ENCODE peak calls at places on chromosomes 3 and 15, in five cellular contexts. One of them, this sample, is unnamed.

GRCh38 chr3:50519471-50520089 is 16.1 kb upstream of the CACNA2D2 start:
- DNase-seq in Caco-2: peak; percentile 74
- DNase-seq in fibroblast of lung: peak; percentile 30
- DNase-seq in RWPE1: peak; percentile 53
- DNase-seq in fibroblast of the aortic adventitia: peak; percentile 39
- DNase-seq in this sample: no peak

GRCh38 chr15:90619939-90620338 is 90.2 kb downstream of the CRTC3 start:
- DNase-seq in Caco-2: no peak
- DNase-seq in RWPE1: no peak
- DNase-seq in fibroblast of the aortic adventitia: no peak
- DNase-seq in fibroblast of lung: no peak
- DNase-seq in this sample: no peak

GRCh38 chr15:64333986-64334385 is 22.0 kb downstream of the CSNK1G1 start:
- DNase-seq in Caco-2: no peak
- DNase-seq in RWPE1: no peak
- DNase-seq in fibroblast of the aortic adventitia: peak; percentile 65
- DNase-seq in fibroblast of lung: peak; percentile 51
- DNase-seq in this sample: no peak

GRCh38 chr3:194573680-194574437 is 59.4 kb downstream of the TMEM44 start:
- DNase-seq in RWPE1: no peak
- DNase-seq in fibroblast of lung: peak; percentile 59
- DNase-seq in fibroblast of the aortic adventitia: peak; percentile 70
- DNase-seq in Caco-2: peak; percentile 62
- DNase-seq in this sample: peak; percentile 16

GRCh38 chr3:13266005-13266404 is 154.1 kb downstream of the NUP210 start:
- DNase-seq in fibroblast of the aortic adventitia: no peak
- DNase-seq in fibroblast of lung: no peak
- DNase-seq in RWPE1: no peak
- DNase-seq in Caco-2: no peak
- DNase-seq in this sample: no peak

GRCh38 chr3:168212664-168213255 is 117.0 kb upstream of the GOLIM4 start:
- DNase-seq in fibroblast of lung: no peak
- DNase-seq in RWPE1: no peak
- DNase-seq in fibroblast of the aortic adventitia: no peak
- DNase-seq in Caco-2: no peak
- DNase-seq in this sample: no peak

GRCh38 chr3:15579071-15579470 is 22.3 kb downstream of the HACL1 start:
- DNase-seq in RWPE1: no peak
- DNase-seq in Caco-2: no peak
- DNase-seq in fibroblast of the aortic adventitia: peak; percentile 55
- DNase-seq in fibroblast of lung: peak; percentile 10
- DNase-seq in this sample: no peak

GRCh38 chr3:185823280-185824044 is 1.4 kb downstream of the IGF2BP2 start:
- DNase-seq in fibroblast of lung: peak; percentile 62
- DNase-seq in fibroblast of the aortic adventitia: no peak
- DNase-seq in RWPE1: peak; percentile 20
- DNase-seq in Caco-2: peak; percentile 49
- DNase-seq in this sample: no peak

GRCh38 chr3:37115451-37115850 is 58.9 kb downstream of the LRRFIP2 start:
- DNase-seq in RWPE1: peak; percentile 8
- DNase-seq in Caco-2: no peak
- DNase-seq in fibroblast of the aortic adventitia: peak; percentile 55
- DNase-seq in fibroblast of lung: peak; percentile 48
- DNase-seq in this sample: no peak

GRCh38 chr3:108051005-108051404 is 39.8 kb downstream of the CD47 start:
- DNase-seq in Caco-2: no peak
- DNase-seq in fibroblast of the aortic adventitia: no peak
- DNase-seq in RWPE1: peak; percentile 18
- DNase-seq in fibroblast of lung: peak; percentile 24
- DNase-seq in this sample: no peak

DNA sequence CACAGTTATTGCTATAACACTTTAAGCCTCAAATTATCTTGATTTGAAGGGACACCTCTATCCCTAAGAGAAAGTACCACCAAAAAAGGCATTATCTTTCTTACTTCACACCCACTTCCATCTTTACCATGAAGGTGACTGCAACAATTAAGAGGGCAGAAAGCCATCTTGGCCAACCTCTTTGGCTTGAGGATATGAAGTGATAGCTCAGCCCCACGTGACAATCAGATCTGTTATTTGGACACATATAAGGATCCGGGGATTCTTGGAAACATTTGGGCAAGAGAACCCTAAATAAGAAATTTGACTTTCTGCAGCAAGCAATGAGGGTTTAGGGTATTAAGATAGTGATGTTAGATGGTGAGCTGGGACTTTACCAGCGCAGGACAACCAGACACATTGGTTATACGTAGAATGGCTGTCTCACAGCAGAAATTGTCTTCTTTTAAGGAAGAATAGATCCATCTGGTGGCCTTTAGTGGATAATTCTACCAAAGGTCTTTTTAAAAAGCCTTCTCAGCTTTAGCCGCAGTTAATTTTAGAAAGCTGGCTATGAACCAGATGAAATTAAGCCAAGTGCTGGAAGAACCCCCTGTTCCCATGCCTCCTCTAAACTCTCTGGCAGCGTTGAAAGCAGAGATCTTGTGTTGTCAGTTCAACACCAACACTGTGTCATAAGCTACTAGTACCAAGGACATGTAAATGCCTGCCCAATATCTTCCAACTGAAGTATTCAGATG is 12.3 kb downstream of the HCLS1 start:
- DNase-seq in fibroblast of lung: no peak
- DNase-seq in Caco-2: no peak
- DNase-seq in RWPE1: no peak
- DNase-seq in fibroblast of the aortic adventitia: no peak
- DNase-seq in this sample: no peak
- TF ChIP-seq CTCF in fibroblast of lung: no peak
- TF ChIP-seq CTCF in Caco-2: no peak
- TF ChIP-seq CTCF in RWPE1: no peak
- TF ChIP-seq CTCF in fibroblast of the aortic adventitia: no peak
- TF ChIP-seq CTCF in this sample: no peak

DNA sequence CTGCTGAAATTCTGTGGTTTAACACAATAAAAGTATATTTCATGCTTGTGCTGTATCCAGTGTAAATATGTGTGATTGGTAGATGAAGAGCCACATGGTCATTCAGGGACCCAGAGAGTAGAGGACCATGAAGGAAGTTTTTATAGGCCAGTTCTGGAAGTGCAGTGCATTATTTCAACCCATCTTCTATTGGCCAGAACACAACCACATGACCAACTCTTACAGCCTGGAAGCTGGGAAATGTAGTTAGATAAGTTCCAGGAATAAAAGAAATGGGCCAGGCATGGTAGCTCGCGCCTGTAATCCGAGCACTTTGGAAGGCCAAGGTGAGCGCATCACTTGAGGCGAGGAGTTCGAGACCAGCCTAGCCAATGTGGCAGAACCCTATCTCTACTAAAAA is 21.4 kb upstream of the PRTG start:
- DNase-seq in fibroblast of the aortic adventitia: no peak
- DNase-seq in fibroblast of lung: no peak
- DNase-seq in Caco-2: no peak
- DNase-seq in RWPE1: no peak
- DNase-seq in this sample: no peak
- TF ChIP-seq CTCF in fibroblast of the aortic adventitia: no peak
- TF ChIP-seq CTCF in fibroblast of lung: no peak
- TF ChIP-seq CTCF in Caco-2: no peak
- TF ChIP-seq CTCF in RWPE1: no peak
- TF ChIP-seq CTCF in this sample: no peak

DNA sequence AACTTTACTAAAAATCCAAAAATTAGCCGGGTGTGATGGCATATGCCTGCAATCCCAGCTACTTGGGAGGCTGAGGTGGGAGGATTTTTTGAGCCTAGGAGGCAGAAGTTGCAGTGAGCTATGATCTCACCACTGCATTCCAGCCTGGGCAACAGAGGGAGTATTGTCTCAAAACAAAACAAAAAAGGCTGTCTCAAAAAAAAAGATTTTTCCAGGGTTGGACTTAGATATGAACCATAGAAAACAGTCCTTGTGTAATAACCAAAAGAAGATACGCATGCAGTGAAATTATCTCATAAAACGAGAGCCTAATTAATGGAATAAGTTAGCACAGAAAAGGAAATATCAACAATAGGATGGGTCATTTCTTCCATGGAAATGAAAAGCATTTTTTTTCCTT is 320.4 kb upstream of the RASGRP1 start:
- DNase-seq in fibroblast of lung: peak; percentile 64
- DNase-seq in RWPE1: no peak
- DNase-seq in fibroblast of the aortic adventitia: peak; percentile 65
- DNase-seq in Caco-2: no peak
- DNase-seq in this sample: no peak
- TF ChIP-seq CTCF in fibroblast of lung: no peak
- TF ChIP-seq CTCF in RWPE1: no peak
- TF ChIP-seq CTCF in fibroblast of the aortic adventitia: no peak
- TF ChIP-seq CTCF in Caco-2: no peak
- TF ChIP-seq CTCF in this sample: no peak

DNA sequence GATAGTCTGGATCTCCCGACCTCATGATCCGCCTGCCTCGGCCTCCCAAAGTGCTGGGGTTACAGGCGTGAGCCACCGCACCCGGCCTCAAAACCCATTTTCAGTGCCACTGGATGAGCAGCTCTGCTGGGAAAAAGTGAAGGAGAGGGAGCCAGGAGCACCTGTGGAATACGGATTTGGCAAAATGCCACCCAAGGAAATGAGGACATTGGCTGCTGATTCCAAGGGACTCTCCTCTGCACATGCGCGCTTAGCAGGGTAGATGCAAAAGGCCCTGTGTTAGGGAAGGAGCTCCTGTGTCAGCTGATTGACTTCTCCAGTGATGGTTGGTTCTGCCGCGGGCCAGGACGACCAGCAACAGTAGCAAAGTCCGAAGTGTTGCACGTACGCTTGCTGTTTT is 43.4 kb upstream of the IGF1R start:
- DNase-seq in Caco-2: no peak
- DNase-seq in RWPE1: no peak
- DNase-seq in fibroblast of the aortic adventitia: no peak
- DNase-seq in fibroblast of lung: no peak
- DNase-seq in this sample: no peak
- TF ChIP-seq CTCF in Caco-2: no peak
- TF ChIP-seq CTCF in RWPE1: no peak
- TF ChIP-seq CTCF in fibroblast of the aortic adventitia: no peak
- TF ChIP-seq CTCF in fibroblast of lung: no peak
- TF ChIP-seq CTCF in this sample: no peak

This sample was measured in AG09319.